ENCODE peak calls at places on chromosomes 12 and 14, in four cellular contexts. N is HFFc6, D is EL, G is NCI-H1092. T is an unnamed sample.

GRCh38 chr12:92272301-92272964 is 126.8 kb upstream of the BTG1 start:
- DNase-seq in N (no peak), D (no peak), G (no peak), T (no peak)

GRCh38 chr14:92397140-92397815 is 74.3 kb downstream of the SLC24A4 start:
- DNase-seq in N (peak), D (peak), G (no peak), T (peak)

GRCh38 chr12:25052191-25053020 is 103.5 kb upstream of the BCAT1 start:
- DNase-seq in N (no peak), D (no peak), G (no peak), T (no peak)

GRCh38 chr12:94077209-94077608 is 71.2 kb upstream of the PLXNC1 start:
- DNase-seq in N (no peak), D (no peak), G (no peak), T (no peak)

GRCh38 chr12:89251326-89252237 is 100.7 kb downstream of the DUSP6 start:
- DNase-seq in N (no peak), D (no peak), G (no peak), T (no peak)

GRCh38 chr14:91367173-91368171 is 50.1 kb downstream of the CCDC88C start:
- DNase-seq in N (no peak), D (peak), G (no peak), T (no peak)

GRCh38 chr12:44716681-44717080 is 159.4 kb downstream of the NELL2 start:
- DNase-seq in N (no peak), D (no peak), G (no peak), T (no peak)

GRCh38 chr12:108340037-108340436 is 926 bp upstream of the CMKLR1 start:
- DNase-seq in N (no peak), D (no peak), G (no peak), T (no peak)

GRCh38 chr14:93011650-93012317 is 88.8 kb downstream of the CHGA start:
- DNase-seq in N (no peak), D (no peak), G (peak), T (no peak)

GRCh38 chr14:103031956-103032355 is 25.4 kb downstream of the CDC42BPB start:
- DNase-seq in N (no peak), D (no peak), G (no peak), T (peak)

GRCh38 chr12:105933671-105934665 is 204.8 kb downstream of the NUAK1 start:
- DNase-seq in N (peak), D (peak), G (no peak), T (peak)

GRCh38 chr12:26878661-26879119 is 45.7 kb upstream of the ITPR2 start:
- DNase-seq in N (no peak), D (no peak), G (peak), T (peak)

GRCh38 chr12:113478351-113479011 is 6.8 kb upstream of the LHX5 start:
- DNase-seq in N (no peak), D (no peak), G (no peak), T (no peak)

GRCh38 chr12:98997-99396 is 32.4 kb downstream of the IQSEC3 start:
- DNase-seq in N (no peak), D (no peak), G (no peak), T (no peak)

GRCh38 chr12:95117178-95117599 is 43.8 kb upstream of the NR2C1 start:
- DNase-seq in N (peak), D (peak), G (peak), T (peak)

GRCh38 chr12:71941174-71941573 is 2.5 kb downstream of the TPH2 start:
- DNase-seq in N (no peak), D (no peak), G (no peak), T (no peak)

GRCh38 chr14:58280954-58281787 is 17.2 kb upstream of the ARID4A start:
- DNase-seq in N (peak), D (peak), G (no peak), T (peak)

GRCh38 chr12:56931474-56931978 is 2.7 kb downstream of the SDR9C7 start:
- DNase-seq in N (peak), D (peak), G (no peak), T (peak)

GRCh38 chr12:4169959-4170358 is 103.6 kb upstream of the CCND2 start:
- DNase-seq in N (no peak), D (no peak), G (no peak), T (no peak)

GRCh38 chr12:110180591-110181005 is 56.4 kb downstream of the IFT81 start:
- DNase-seq in N (peak), D (peak), G (no peak), T (no peak)

GRCh38 chr14:67554341-67554740 is 21.3 kb downstream of the PLEKHH1 start:
- DNase-seq in N (no peak), D (no peak), G (no peak), T (no peak)

GRCh38 chr12:90062799-90063198 is 354.2 kb upstream of the ATP2B1 start:
- DNase-seq in N (no peak), D (peak), G (no peak), T (no peak)

GRCh38 chr14:61184117-61184516 is 97.0 kb downstream of the TMEM30B start:
- DNase-seq in N (peak), D (peak), G (no peak), T (no peak)

GRCh38 chr12:44465139-44465538 is 411.0 kb downstream of the NELL2 start:
- DNase-seq in N (no peak), D (no peak), G (no peak), T (no peak)

GRCh38 chr12:75103822-75104221 is 105.8 kb downstream of the KCNC2 start:
- DNase-seq in N (no peak), D (no peak), G (no peak), T (no peak)

GRCh38 chr12:29710104-29710503 is 73.6 kb downstream of the TMTC1 start:
- DNase-seq in N (no peak), D (no peak), G (peak), T (peak)

GRCh38 chr14:22668863-22669262 is 24.7 kb upstream of the OR6J1 start:
- DNase-seq in N (no peak), D (no peak), G (no peak), T (no peak)

GRCh38 chr14:37592288-37593274 is 2.5 kb downstream of the FOXA1 start:
- DNase-seq in N (no peak), D (no peak), G (peak), T (no peak)

GRCh38 chr14:74580275-74580672 is 31.8 kb downstream of the LTBP2 start:
- DNase-seq in N (no peak), D (no peak), G (no peak), T (no peak)

GRCh38 chr12:113246478-113247122 is 25.3 kb downstream of the TPCN1 start:
- DNase-seq in N (no peak), D (no peak), G (peak), T (no peak)

GRCh38 chr12:82660541-82661325 is 26.0 kb upstream of the TMTC2 start:
- DNase-seq in N (no peak), D (peak), G (no peak), T (peak)

GRCh38 chr12:28290262-28290661 is 100.0 kb downstream of the CCDC91 start:
- DNase-seq in N (no peak), D (no peak), G (no peak), T (peak)

GRCh38 chr12:4719821-4720636 is at the start of gene GALNT8:
- DNase-seq in N (no peak), D (no peak), G (no peak), T (no peak)

GRCh38 chr14:93859957-93860356 is 67.2 kb upstream of the FAM181A start:
- DNase-seq in N (no peak), D (no peak), G (no peak), T (peak)

GRCh38 chr12:96241484-96242256 is 47.5 kb downstream of the ELK3 start:
- DNase-seq in N (no peak), D (no peak), G (no peak), T (no peak)

GRCh38 chr12:78338054-78338785 is 507.5 kb downstream of the NAV3 start:
- DNase-seq in N (no peak), D (no peak), G (no peak), T (no peak)

GRCh38 chr12:129296636-129297035 is 443.4 kb downstream of the GLT1D1 start:
- DNase-seq in N (no peak), D (no peak), G (no peak), T (no peak)

T was measured in SJCRH30.